ENCODE peak calls at places on chromosomes 13 and 19, in ten cellular contexts. J is C1 segment of cervical spinal cord; T is stimulated activated CD4-positive, alpha-beta T cell treated with anti-CD3 and anti-CD28 coated beads, Interleukin-4, amount 100 ng/mL, for 24 hours; Y is NCI-H1694 treated with DMSO at 0.1 percent for 48 hours; U is uterus; B is activated CD4-positive, alpha-beta T cell treated with anti-CD3 and anti-CD28 coated beads, Interleukin-2, amount 10 ng/mL, durations not matched to agents 7 days and 5 days; L is mesothelial cell of epicardium; F is gastrocnemius medialis; Z is activated T-helper 2 cell treated with anti-CD3 and anti-CD28 coated beads, Interferon-gamma antibody, Interleukin-2, Interleukin-4, amounts not matched to agents 10 μg/mL and 5 μg/mL and 100 μg/mL, durations not matched to agents 14 hours and 24 hours and 36 hours; E is activated T-helper 1 cell treated with Interleukin-2 at 50 U/mL for 16 hours. Q is an unnamed sample.
A peak's percentile ranks its signal among the peaks of the same experiment; 100 is the strongest.

GRCh38 chr13:57557979-57558529 is 73.5 kb upstream of the PCDH17 start:
- DNase-seq in J (no peak), T (no peak), L (no peak), E (no peak), U (no peak), B (no peak), Z (no peak), F (no peak), Y (no peak), Q (peak; percentile 49)

GRCh38 chr19:32256341-32256975 is 89.0 kb upstream of the ZNF507 start:
- DNase-seq in Y (no peak), J (no peak), T (no peak), Z (no peak), F (no peak), B (no peak), U (no peak), E (no peak), L (no peak), Q (no peak)

GRCh38 chr13:46475586-46475991 is 77.4 kb upstream of the LRCH1 start:
- DNase-seq in B (no peak), E (no peak), T (no peak), J (no peak), L (no peak), U (no peak), F (no peak), Z (no peak), Y (no peak), Q (no peak)

GRCh38 chr19:35093430-35093829 is 22.2 kb upstream of the FXYD3 start:
- DNase-seq in Z (no peak), T (no peak), J (no peak), L (no peak), E (no peak), U (no peak), B (no peak), F (no peak), Y (no peak), Q (no peak)

GRCh38 chr13:47004022-47004421 is 107.2 kb upstream of the HTR2A start:
- DNase-seq in B (no peak), U (no peak), L (no peak), T (no peak), J (no peak), Y (no peak), Z (no peak), F (no peak), E (no peak), Q (no peak)

GRCh38 chr13:102846261-102847015 is 606 bp downstream of the ERCC5 start:
- DNase-seq in F (no peak), E (peak; percentile 15), B (peak; percentile 56), U (peak; percentile 19), T (peak; percentile 47), J (no peak), L (no peak), Y (peak; percentile 65), Z (peak; percentile 42), Q (peak; percentile 52)

GRCh38 chr19:10780368-10780767 is 55.6 kb downstream of the TMED1 start:
- DNase-seq in J (peak; percentile 12), B (no peak), E (no peak), T (no peak), Z (no peak), Y (no peak), U (no peak), L (no peak), F (peak; percentile 56), Q (no peak)

GRCh38 chr19:1445932-1446712 is 3.8 kb upstream of the APC2 start:
- DNase-seq in B (no peak), T (no peak), E (no peak), Z (no peak), J (peak; percentile 36), F (no peak), L (peak; percentile 76), Y (peak; percentile 21), U (no peak), Q (peak; percentile 67)

GRCh38 chr19:850221-850978 is 1.7 kb upstream of the ELANE start:
- DNase-seq in L (no peak), B (no peak), U (peak; percentile 94), F (peak; percentile 86), Z (no peak), E (no peak), J (peak; percentile 20), T (no peak), Y (no peak), Q (peak; percentile 72)

GRCh38 chr13:44692173-44692713 is 116.1 kb upstream of the TSC22D1 start:
- DNase-seq in E (no peak), L (no peak), J (no peak), U (no peak), T (no peak), Z (no peak), F (no peak), Y (no peak), B (no peak), Q (no peak)

GRCh38 chr19:43132696-43133095 is 50.2 kb upstream of the PSG2 start:
- DNase-seq in Y (no peak), U (no peak), Z (no peak), B (no peak), F (no peak), T (no peak), E (no peak), J (no peak), L (no peak), Q (no peak)

GRCh38 chr13:110388141-110388943 is 81.3 kb downstream of the COL4A2 start:
- DNase-seq in E (no peak), T (no peak), J (no peak), U (peak; percentile 66), B (no peak), L (peak; percentile 74), Y (no peak), Z (no peak), F (peak; percentile 37), Q (peak; percentile 3)